ENCODE peak calls at places on chromosomes 2 and 18, in eight cellular contexts. R is NCI-H748 treated with DMSO at 0.1 percent for 48 hours; V is fibroblast of mammary gland; K is stimulated activated CD8-positive, alpha-beta memory T cell treated with anti-CD3 and anti-CD28 coated beads, Interleukin-15, amount 100 ng/mL, for 24 hours; J is neural crest cell; E is nephron progenitor cell; Y is choroid plexus epithelial cell; D is AG08396. X is an unnamed sample.
A peak's percentile ranks its signal among the peaks of the same experiment; 100 is the strongest.

GRCh38 chr2:74260495-74260894 is 62.1 kb downstream of the MTHFD2 start:
- DNase-seq in R (no peak), V (no peak), K (no peak), J (no peak), E (no peak), Y (no peak), D (no peak), X (no peak)

GRCh38 chr2:176132397-176133086 is 3.0 kb downstream of the HOXD8 start:
- DNase-seq in R (peak; percentile 52), V (peak; percentile 66), K (no peak), J (no peak), E (no peak), Y (peak; percentile 18), D (no peak), X (peak; percentile 35)

GRCh38 chr2:176553685-176554106 is 284.5 kb downstream of the MTX2 start:
- DNase-seq in R (peak; percentile 81), V (peak; percentile 72), K (no peak), J (no peak), E (peak; percentile 43), Y (peak; percentile 54), D (peak; percentile 53), X (peak; percentile 45)

GRCh38 chr2:71618327-71619113 is 165.2 kb downstream of the DYSF start:
- DNase-seq in R (no peak), V (no peak), K (no peak), J (no peak), E (no peak), Y (peak; percentile 38), D (peak; percentile 5), X (no peak)

GRCh38 chr2:130877258-130877657 is 40.5 kb downstream of the ARHGEF4 start:
- DNase-seq in R (no peak), V (no peak), K (no peak), J (no peak), E (no peak), Y (no peak), D (no peak), X (no peak)

GRCh38 chr2:168889635-168890005 is 610 bp downstream of the SPC25 start:
- DNase-seq in R (no peak), V (no peak), K (no peak), J (no peak), E (no peak), Y (no peak), D (no peak), X (no peak)

GRCh38 chr2:98519156-98519555 is 74.5 kb downstream of the INPP4A start:
- DNase-seq in R (no peak), V (no peak), K (no peak), J (no peak), E (no peak), Y (peak; percentile 52), D (no peak), X (no peak)

GRCh38 chr2:29042581-29043075 is 31.7 kb downstream of the PCARE start:
- DNase-seq in R (no peak), V (peak; percentile 31), K (no peak), J (no peak), E (no peak), Y (peak; percentile 78), D (no peak), X (peak; percentile 73)

GRCh38 chr2:17915811-17916523 is 37.5 kb downstream of the KCNS3 start:
- DNase-seq in R (no peak), V (no peak), K (no peak), J (no peak), E (no peak), Y (no peak), D (no peak), X (no peak)

GRCh38 chr18:79819951-79820351 is 22.2 kb downstream of the KCNG2 start:
- DNase-seq in R (no peak), V (no peak), K (no peak), J (no peak), E (no peak), Y (no peak), D (no peak), X (no peak)

GRCh38 chr2:127157651-127158460 is 50.9 kb upstream of the BIN1 start:
- DNase-seq in R (no peak), V (no peak), K (no peak), J (peak; percentile 60), E (peak; percentile 62), Y (peak; percentile 23), D (no peak), X (peak; percentile 31)

GRCh38 chr2:160493227-160494028 is at the start of gene RBMS1:
- DNase-seq in R (peak; percentile 59), V (peak; percentile 44), K (peak; percentile 23), J (peak; percentile 49), E (peak; percentile 76), Y (peak; percentile 48), D (peak; percentile 70), X (peak; percentile 38)

GRCh38 chr2:73822276-73822675 is 6.5 kb upstream of the STAMBP start:
- DNase-seq in R (no peak), V (no peak), K (no peak), J (no peak), E (no peak), Y (no peak), D (no peak), X (no peak)

GRCh38 chr18:58005885-58006523 is 38.0 kb upstream of the NEDD4L start:
- DNase-seq in R (no peak), V (peak; percentile 97), K (no peak), J (no peak), E (no peak), Y (peak; percentile 25), D (peak; percentile 18), X (peak; percentile 50)

GRCh38 chr2:3487931-3488554 is 31.3 kb downstream of the ADI1 start:
- DNase-seq in R (no peak), V (no peak), K (no peak), J (no peak), E (no peak), Y (no peak), D (no peak), X (no peak)

GRCh38 chr2:241074901-241075540 is 27.1 kb downstream of the MTERF4 start:
- DNase-seq in R (no peak), V (no peak), K (no peak), J (no peak), E (no peak), Y (no peak), D (no peak), X (no peak)

GRCh38 chr2:898319-898718 is 52.3 kb upstream of the SNTG2 start:
- DNase-seq in R (no peak), V (no peak), K (no peak), J (peak; percentile 18), E (no peak), Y (peak; percentile 37), D (no peak), X (no peak)

GRCh38 chr2:145006957-145007672 is 487.2 kb upstream of the ZEB2 start:
- DNase-seq in R (no peak), V (peak; percentile 100), K (no peak), J (no peak), E (no peak), Y (peak; percentile 87), D (peak; percentile 50), X (peak; percentile 99)

GRCh38 chr18:50558157-50558556 is 1.7 kb upstream of the MAPK4 start:
- DNase-seq in R (no peak), V (no peak), K (no peak), J (no peak), E (no peak), Y (no peak), D (no peak), X (no peak)

X was measured in foreskin fibroblast.